ENCODE peak calls at places on chromosomes 11 and 22, in six cellular contexts. N is upper lobe of right lung; S is AG04450; A is heart left ventricle; C is CD4-positive, CD25-positive, alpha-beta regulatory T cell; T is substantia nigra. F is an unnamed sample.

GRCh38 chr11:703515-703914 is 2.5 kb upstream of the EPS8L2 start:
- DNase-seq in N (no peak), S (no peak), A (no peak), C (no peak), T (no peak), F (no peak)

GRCh38 chr22:23237201-23237798 is 57.0 kb downstream of the BCR start:
- DNase-seq in N (no peak), S (peak), A (peak), C (no peak), T (no peak), F (peak)

GRCh38 chr22:39520874-39521857 is 804 bp downstream of the ATF4 start:
- DNase-seq in N (peak), S (no peak), A (peak), C (peak), T (peak), F (peak)

GRCh38 chr11:119483881-119484371 is 61.0 kb upstream of the THY1 start:
- DNase-seq in N (no peak), S (no peak), A (no peak), C (no peak), T (no peak), F (no peak)

GRCh38 chr11:86548278-86548917 is 124.0 kb downstream of the ME3 start:
- DNase-seq in N (no peak), S (no peak), A (no peak), C (no peak), T (no peak), F (no peak)

GRCh38 chr22:19626042-19626560 is 88.2 kb upstream of the SEPTIN5 start:
- DNase-seq in N (peak), S (no peak), A (no peak), C (no peak), T (no peak), F (no peak)

GRCh38 chr11:99351620-99352019 is 330.9 kb downstream of the CNTN5 start:
- DNase-seq in N (no peak), S (no peak), A (no peak), C (no peak), T (no peak), F (peak)

GRCh38 chr11:64743591-64744543 is at the start of gene RASGRP2:
- DNase-seq in N (peak), S (no peak), A (peak), C (peak), T (no peak), F (peak)

GRCh38 chr11:11252403-11252802 is 100.6 kb downstream of the CSNK2A3 start:
- DNase-seq in N (no peak), S (no peak), A (no peak), C (no peak), T (no peak), F (no peak)

GRCh38 chr11:117183724-117184349 is 5.3 kb downstream of the SIDT2 start:
- DNase-seq in N (no peak), S (no peak), A (no peak), C (no peak), T (no peak), F (no peak)

GRCh38 chr11:2991477-2992233 is 474 bp downstream of the NAP1L4 start:
- DNase-seq in N (peak), S (no peak), A (peak), C (no peak), T (no peak), F (peak)

DNA sequence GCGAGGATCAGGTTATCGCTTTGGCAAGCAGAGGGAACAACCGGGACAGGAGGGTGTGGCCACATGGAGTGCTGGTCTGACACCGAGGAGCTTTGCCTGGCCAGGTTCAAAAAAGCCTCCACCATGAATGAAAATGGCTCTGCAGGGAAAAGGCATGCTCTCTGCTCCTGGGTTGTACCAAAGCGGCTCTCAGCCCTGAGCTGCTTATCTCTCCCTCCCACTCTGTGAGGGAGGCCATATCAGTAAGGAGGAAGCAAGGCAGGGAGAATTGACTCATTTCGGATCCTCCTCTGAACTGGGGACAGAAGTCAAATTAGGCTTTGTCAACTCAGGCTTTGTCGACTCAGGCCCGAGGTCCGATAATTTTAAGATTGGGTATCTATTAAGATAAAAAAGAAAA is 82.9 kb upstream of the CRTAM start:
- DNase-seq in N (no peak), S (no peak), A (no peak), C (no peak), T (no peak), F (peak)
- H3K27ac ChIP-seq in N (no peak), S (no peak), A (no peak), C (no peak), T (no peak), F (no peak)

GRCh38 chr22:36397767-36398093 is 10.0 kb upstream of the MYH9 start:
- DNase-seq in N (no peak), S (no peak), A (no peak), C (no peak), T (no peak), F (no peak)

GRCh38 chr22:36397081-36397766 is 9.5 kb upstream of the MYH9 start:
- DNase-seq in N (peak), S (no peak), A (no peak), C (no peak), T (no peak), F (peak)

GRCh38 chr22:36398602-36399472 is 11.1 kb upstream of the MYH9 start:
- DNase-seq in N (no peak), S (no peak), A (no peak), C (no peak), T (no peak), F (no peak)

GRCh38 chr22:36395061-36395849 is 7.5 kb upstream of the MYH9 start:
- DNase-seq in N (peak), S (no peak), A (no peak), C (no peak), T (no peak), F (no peak)

DNA sequence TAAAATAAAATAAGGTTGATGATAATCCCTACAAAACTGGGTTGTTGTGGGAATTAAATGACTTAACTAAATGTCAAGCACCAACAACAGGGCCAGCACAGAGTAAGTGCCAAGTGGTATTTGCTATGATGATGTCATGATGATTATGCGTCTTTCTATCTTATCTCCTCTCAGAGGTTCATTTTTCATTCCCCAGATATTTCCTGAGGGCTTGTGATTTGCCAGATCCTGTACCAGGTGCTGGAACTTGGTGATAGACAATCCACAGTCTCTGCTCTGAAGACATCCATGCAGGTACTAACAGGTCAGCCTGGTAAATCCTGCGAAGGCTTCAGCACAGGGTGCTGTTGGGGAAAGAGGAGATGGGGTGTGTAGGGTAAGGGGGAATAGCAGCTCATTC is 8.2 kb upstream of the MYH9 start:
- DNase-seq in N (no peak), S (no peak), A (no peak), C (no peak), T (no peak), F (no peak)
- H3K27ac ChIP-seq in N (no peak), S (peak), A (peak), C (no peak), T (no peak), F (peak)

GRCh38 chr11:93740031-93740801 is 1.1 kb downstream of the TAF1D start:
- DNase-seq in N (peak), S (no peak), A (peak), C (no peak), T (no peak), F (peak)
- H3K27ac ChIP-seq in N (peak), S (peak), A (peak), C (peak), T (peak), F (peak)

DNA sequence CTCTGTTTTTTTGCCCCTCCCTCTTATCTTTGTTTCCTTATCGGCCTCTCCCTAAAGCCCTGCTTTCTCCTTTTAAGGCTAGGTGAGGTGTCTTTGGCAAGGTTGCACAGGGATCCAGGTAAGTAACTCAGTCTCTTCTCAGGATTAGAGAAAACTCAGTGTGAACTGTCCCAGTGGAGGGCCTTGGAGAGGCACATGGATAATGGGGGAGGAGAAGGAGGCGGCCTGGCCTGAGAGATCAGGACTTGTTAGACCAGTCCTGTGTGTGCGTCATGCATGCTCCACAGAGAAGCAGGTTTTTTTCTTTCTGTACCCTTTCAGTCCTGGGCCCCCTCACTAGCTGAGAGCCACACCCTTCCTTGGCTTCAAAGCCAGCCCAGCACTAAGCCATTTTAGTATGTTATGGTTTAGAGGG is 19.9 kb downstream of the CTNND1 start:
- DNase-seq in N (peak), S (no peak), A (peak), C (no peak), T (no peak), F (peak)
- H3K27ac ChIP-seq in N (peak), S (no peak), A (peak), C (no peak), T (no peak), F (peak)

DNA sequence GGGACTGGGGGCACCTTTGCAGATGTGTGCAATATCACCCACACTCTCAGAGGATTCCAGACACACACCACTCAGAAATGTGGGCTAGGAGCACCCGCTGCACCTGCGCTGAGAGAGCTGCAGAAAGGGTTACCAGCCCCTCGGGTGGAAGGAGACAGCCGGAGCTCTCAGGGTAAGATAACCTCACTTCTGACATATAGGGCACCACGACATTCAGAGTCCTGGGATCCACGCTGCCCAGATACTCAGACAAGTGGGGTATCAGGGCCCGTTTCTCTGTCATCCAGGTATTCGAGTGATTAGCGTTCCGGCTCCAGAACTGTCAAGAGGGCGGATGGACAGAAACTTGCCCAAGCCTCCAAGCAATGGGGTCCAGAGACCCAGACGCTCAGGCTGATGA is 6.2 kb upstream of the SYT8 start:
- DNase-seq in N (no peak), S (no peak), A (no peak), C (no peak), T (no peak), F (no peak)
- H3K27ac ChIP-seq in N (no peak), S (no peak), A (no peak), C (no peak), T (no peak), F (no peak)

DNA sequence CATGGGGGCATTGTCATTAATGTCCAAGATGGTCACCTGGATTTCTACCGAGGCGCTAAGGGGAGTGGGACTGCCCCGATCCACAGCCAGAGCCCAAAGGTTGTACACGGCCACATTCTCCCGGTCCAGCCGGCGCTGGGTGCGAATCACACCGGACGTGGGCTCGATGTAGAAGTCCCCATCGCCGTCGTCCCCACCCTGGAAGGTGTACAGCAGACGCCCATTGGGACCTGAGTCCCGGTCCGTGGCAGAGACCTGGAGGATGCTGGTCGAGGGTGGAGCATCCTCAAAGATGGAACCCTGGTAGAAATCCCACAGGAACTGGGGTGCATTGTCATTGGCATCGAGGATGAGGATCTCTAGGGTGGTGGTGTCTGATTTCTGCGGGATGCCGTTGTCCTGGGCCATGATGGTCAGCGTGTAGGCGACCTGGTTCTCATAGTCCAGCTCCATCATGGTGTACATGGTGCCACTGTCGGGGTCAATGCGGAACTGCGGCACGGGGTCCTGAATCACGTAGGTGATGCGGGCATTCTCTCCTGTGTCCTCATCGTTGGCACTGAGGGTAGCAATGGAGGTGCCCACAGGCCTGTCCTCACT is 3.1 kb downstream of the CELSR1 start:
- DNase-seq in N (no peak), S (no peak), A (no peak), C (no peak), T (no peak), F (no peak)
- H3K27ac ChIP-seq in N (no peak), S (no peak), A (no peak), C (no peak), T (no peak), F (no peak)

GRCh38 chr11:67289651-67290479 is 762 bp downstream of the ANKRD13D start:
- DNase-seq in N (no peak), S (no peak), A (no peak), C (no peak), T (no peak), F (peak)
- H3K27ac ChIP-seq in N (peak), S (no peak), A (peak), C (peak), T (peak), F (peak)

DNA sequence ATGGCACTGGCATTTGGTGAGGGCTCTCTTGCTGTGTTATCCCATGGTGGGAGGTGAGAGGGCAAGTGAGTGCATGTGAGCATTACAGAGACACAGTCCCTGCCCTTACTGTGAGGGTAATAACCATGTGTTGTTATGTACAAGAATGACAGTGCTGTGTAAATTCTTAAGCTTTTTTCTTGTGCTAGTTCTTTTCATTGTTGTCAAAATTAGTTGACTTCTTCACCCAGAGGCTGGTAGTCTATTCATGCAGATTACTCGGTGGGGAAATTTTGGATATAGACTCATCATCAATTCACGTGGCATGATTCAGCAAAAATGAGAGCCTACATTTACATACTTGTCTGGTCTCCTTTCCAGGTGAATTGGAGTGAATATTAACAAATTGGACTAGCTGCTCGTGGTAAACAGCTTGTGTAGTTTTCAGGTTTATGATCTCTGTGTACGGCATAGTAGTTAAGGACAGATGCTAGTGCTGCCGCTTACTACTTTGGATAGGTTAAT is 49.3 kb downstream of the ATXN10 start:
- DNase-seq in N (no peak), S (no peak), A (no peak), C (no peak), T (no peak), F (no peak)
- H3K27ac ChIP-seq in N (no peak), S (no peak), A (no peak), C (no peak), T (no peak), F (peak)